ENCODE peak calls at places on chromosomes 13 and 19, in six cellular contexts. One of them, this sample, is unnamed.

GRCh38 chr19:50722248-50723013 is 733 bp upstream of the CLEC11A start:
- DNase-seq in H1: no peak
- DNase-seq in K562: no peak
- DNase-seq in GM12878: no peak
- DNase-seq in HepG2: no peak
- DNase-seq in WTC11: no peak
- DNase-seq in this sample: no peak

GRCh38 chr19:10389863-10390262 is 9.5 kb upstream of the TYK2 start:
- DNase-seq in WTC11: no peak
- DNase-seq in K562: no peak
- DNase-seq in H1: peak
- DNase-seq in HepG2: no peak
- DNase-seq in GM12878: no peak
- DNase-seq in this sample: peak

GRCh38 chr19:35533822-35534521 is 716 bp downstream of the GAPDHS start:
- DNase-seq in HepG2: peak
- DNase-seq in WTC11: peak
- DNase-seq in H1: peak
- DNase-seq in K562: no peak
- DNase-seq in GM12878: no peak
- DNase-seq in this sample: peak

GRCh38 chr19:53824134-53824611 is at the start of gene NLRP12:
- DNase-seq in K562: no peak
- DNase-seq in WTC11: no peak
- DNase-seq in HepG2: no peak
- DNase-seq in H1: no peak
- DNase-seq in GM12878: no peak
- DNase-seq in this sample: no peak

GRCh38 chr13:38879278-38879677 is 111.4 kb downstream of the STOML3 start:
- DNase-seq in GM12878: no peak
- DNase-seq in K562: no peak
- DNase-seq in WTC11: no peak
- DNase-seq in HepG2: no peak
- DNase-seq in H1: no peak
- DNase-seq in this sample: no peak

GRCh38 chr13:93941444-93941843 is 538.0 kb downstream of the DCT start:
- DNase-seq in GM12878: no peak
- DNase-seq in WTC11: no peak
- DNase-seq in K562: no peak
- DNase-seq in HepG2: no peak
- DNase-seq in H1: no peak
- DNase-seq in this sample: no peak

GRCh38 chr13:27793377-27794074 is 1.2 kb downstream of the GSX1 start:
- DNase-seq in K562: no peak
- DNase-seq in WTC11: peak
- DNase-seq in GM12878: no peak
- DNase-seq in HepG2: no peak
- DNase-seq in H1: peak
- DNase-seq in this sample: peak

GRCh38 chr19:10625003-10625761 is at the start of gene SLC44A2:
- DNase-seq in WTC11: peak
- DNase-seq in GM12878: no peak
- DNase-seq in K562: peak
- DNase-seq in H1: peak
- DNase-seq in HepG2: no peak
- DNase-seq in this sample: peak

GRCh38 chr19:16373539-16373938 is 48.9 kb downstream of the KLF2 start:
- DNase-seq in K562: no peak
- DNase-seq in H1: no peak
- DNase-seq in GM12878: no peak
- DNase-seq in HepG2: peak
- DNase-seq in WTC11: no peak
- DNase-seq in this sample: no peak

GRCh38 chr13:103031332-103031873 is 34.8 kb downstream of the SLC10A2 start:
- DNase-seq in WTC11: no peak
- DNase-seq in K562: no peak
- DNase-seq in H1: no peak
- DNase-seq in GM12878: peak
- DNase-seq in HepG2: no peak
- DNase-seq in this sample: no peak

GRCh38 chr19:50432221-50432626 is 468 bp upstream of the MYBPC2 start:
- DNase-seq in K562: no peak
- DNase-seq in HepG2: no peak
- DNase-seq in WTC11: peak
- DNase-seq in H1: no peak
- DNase-seq in GM12878: no peak
- DNase-seq in this sample: peak

GRCh38 chr19:2170219-2170618 is 6.5 kb downstream of the DOT1L start:
- DNase-seq in H1: no peak
- DNase-seq in GM12878: no peak
- DNase-seq in WTC11: no peak
- DNase-seq in K562: no peak
- DNase-seq in HepG2: no peak
- DNase-seq in this sample: no peak

GRCh38 chr13:31514932-31515331 is 224.4 kb upstream of the RXFP2 start:
- DNase-seq in HepG2: no peak
- DNase-seq in H1: no peak
- DNase-seq in K562: no peak
- DNase-seq in WTC11: no peak
- DNase-seq in GM12878: no peak
- DNase-seq in this sample: no peak

GRCh38 chr19:39839678-39840327 is 5.8 kb upstream of the DYRK1B start:
- DNase-seq in K562: no peak
- DNase-seq in H1: no peak
- DNase-seq in HepG2: no peak
- DNase-seq in WTC11: no peak
- DNase-seq in GM12878: no peak
- DNase-seq in this sample: no peak

GRCh38 chr13:61414136-61414535 is 1.5 kb downstream of the PCDH20 start:
- DNase-seq in H1: no peak
- DNase-seq in GM12878: no peak
- DNase-seq in HepG2: no peak
- DNase-seq in WTC11: no peak
- DNase-seq in K562: no peak
- DNase-seq in this sample: peak

GRCh38 chr13:20192470-20193141 is at the start of gene GJB2:
- DNase-seq in WTC11: peak
- DNase-seq in HepG2: no peak
- DNase-seq in GM12878: no peak
- DNase-seq in K562: no peak
- DNase-seq in H1: peak
- DNase-seq in this sample: peak

GRCh38 chr19:850979-851335 is 1.1 kb upstream of the ELANE start:
- DNase-seq in GM12878: no peak
- DNase-seq in H1: no peak
- DNase-seq in K562: no peak
- DNase-seq in HepG2: no peak
- DNase-seq in WTC11: no peak
- DNase-seq in this sample: no peak

GRCh38 chr19:854549-854948 is 2.4 kb downstream of the ELANE start:
- DNase-seq in GM12878: no peak
- DNase-seq in H1: no peak
- DNase-seq in K562: no peak
- DNase-seq in HepG2: no peak
- DNase-seq in WTC11: no peak
- DNase-seq in this sample: no peak

GRCh38 chr19:855142-855541 is 3.0 kb downstream of the ELANE start:
- DNase-seq in GM12878: no peak
- DNase-seq in H1: no peak
- DNase-seq in WTC11: no peak
- DNase-seq in HepG2: no peak
- DNase-seq in K562: no peak
- DNase-seq in this sample: no peak

GRCh38 chr19:852136-853013 is at the start of gene ELANE:
- DNase-seq in HepG2: no peak
- DNase-seq in WTC11: peak
- DNase-seq in K562: no peak
- DNase-seq in H1: no peak
- DNase-seq in GM12878: no peak
- DNase-seq in this sample: no peak

DNA sequence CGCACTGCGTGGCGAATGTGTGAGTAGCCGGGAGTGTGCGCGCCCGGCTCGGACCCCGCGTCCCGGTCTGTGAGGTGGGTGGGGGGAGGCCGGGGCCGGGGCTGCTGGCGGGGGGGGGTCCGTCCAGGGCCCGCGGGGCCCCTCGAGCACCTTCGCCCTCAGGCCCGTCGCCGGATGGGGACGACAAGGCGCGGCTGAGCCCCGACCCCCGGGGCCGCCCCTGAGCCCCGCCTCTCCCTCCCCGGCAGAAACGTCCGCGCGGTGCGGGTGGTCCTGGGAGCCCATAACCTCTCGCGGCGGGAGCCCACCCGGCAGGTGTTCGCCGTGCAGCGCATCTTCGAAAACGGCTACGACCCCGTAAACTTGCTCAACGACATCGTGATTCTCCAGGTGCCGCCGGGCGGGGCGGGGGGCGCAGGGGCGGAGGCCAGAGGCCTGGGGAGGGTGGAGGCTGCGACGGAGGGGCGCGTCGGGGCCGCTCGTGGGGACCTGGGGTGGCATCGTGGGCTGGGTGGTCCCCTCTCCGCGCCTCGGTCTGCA is 981 bp downstream of the ELANE start:
- DNase-seq in WTC11: peak
- DNase-seq in K562: no peak
- DNase-seq in H1: no peak
- DNase-seq in HepG2: no peak
- DNase-seq in GM12878: no peak
- DNase-seq in this sample: no peak
- TF ChIP-seq CREB1 in WTC11: no peak
- TF ChIP-seq CREB1 in K562: no peak
- TF ChIP-seq CREB1 in H1: no peak
- TF ChIP-seq CREB1 in HepG2: no peak
- TF ChIP-seq CREB1 in GM12878: no peak
- TF ChIP-seq CREB1 in this sample: no peak

DNA sequence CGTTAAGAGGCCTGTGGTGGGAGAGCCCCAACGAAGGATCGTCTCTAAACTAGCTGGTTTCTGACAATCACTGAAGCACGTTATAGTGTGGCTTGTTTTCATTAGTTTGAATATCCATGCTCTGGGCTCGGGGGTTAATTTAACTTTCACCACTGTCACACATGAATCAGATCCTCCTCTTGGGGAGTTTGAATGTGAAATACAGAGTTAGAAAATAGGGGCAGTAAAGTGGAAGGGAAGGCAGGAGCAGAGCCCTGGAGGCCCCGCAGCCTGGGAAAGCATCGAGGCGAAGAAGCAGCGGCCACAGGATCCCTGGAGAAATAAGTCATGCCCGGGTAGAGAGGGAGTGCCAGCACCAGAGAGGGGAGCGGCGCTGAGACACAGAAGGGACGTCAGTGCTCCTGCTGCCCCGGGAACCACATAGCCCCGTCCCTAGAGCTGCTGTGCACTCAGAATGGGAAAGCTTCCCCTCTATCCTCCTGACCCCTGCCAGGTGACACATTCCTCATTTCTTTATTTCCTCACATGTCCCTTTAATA is 31.2 kb upstream of the AMER2 start:
- DNase-seq in WTC11: no peak
- DNase-seq in H1: no peak
- DNase-seq in HepG2: no peak
- DNase-seq in K562: no peak
- DNase-seq in GM12878: no peak
- DNase-seq in this sample: peak
- TF ChIP-seq CREB1 in WTC11: no peak
- TF ChIP-seq CREB1 in H1: no peak
- TF ChIP-seq CREB1 in HepG2: no peak
- TF ChIP-seq CREB1 in K562: no peak
- TF ChIP-seq CREB1 in GM12878: no peak
- TF ChIP-seq CREB1 in this sample: no peak

DNA sequence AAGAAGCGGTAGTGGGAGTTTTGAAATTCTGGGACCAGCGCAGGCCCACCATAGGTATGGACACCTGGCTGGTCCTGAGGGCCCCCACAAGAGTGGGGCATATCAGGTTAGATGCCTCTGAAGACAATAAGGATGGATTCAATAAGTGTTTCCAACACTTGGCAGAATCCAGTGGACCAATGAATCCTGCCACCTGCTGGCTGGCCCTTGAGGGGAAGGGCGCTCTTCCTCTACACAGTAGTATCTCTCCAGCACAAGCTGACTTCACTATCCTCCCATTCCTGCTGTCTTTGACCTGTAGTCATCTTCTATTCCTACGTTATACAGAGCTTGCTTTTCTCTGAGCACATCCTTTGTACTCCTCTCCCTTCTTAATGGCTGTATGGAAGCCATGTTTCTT is 199.7 kb upstream of the TSHZ3 start:
- DNase-seq in K562: no peak
- DNase-seq in H1: no peak
- DNase-seq in GM12878: no peak
- DNase-seq in WTC11: peak
- DNase-seq in HepG2: no peak
- DNase-seq in this sample: peak
- TF ChIP-seq CREB1 in K562: no peak
- TF ChIP-seq CREB1 in H1: no peak
- TF ChIP-seq CREB1 in GM12878: no peak
- TF ChIP-seq CREB1 in WTC11: no peak
- TF ChIP-seq CREB1 in HepG2: no peak
- TF ChIP-seq CREB1 in this sample: no peak

GRCh38 chr19:32817252-32817912 is 52.2 kb downstream of the SLC7A9 start:
- DNase-seq in H1: no peak
- DNase-seq in GM12878: no peak
- DNase-seq in K562: no peak
- DNase-seq in HepG2: peak
- DNase-seq in WTC11: no peak
- DNase-seq in this sample: no peak

GRCh38 chr19:32819415-32820400 is 49.9 kb downstream of the SLC7A9 start:
- DNase-seq in HepG2: no peak
- DNase-seq in H1: no peak
- DNase-seq in WTC11: no peak
- DNase-seq in GM12878: no peak
- DNase-seq in K562: no peak
- DNase-seq in this sample: no peak

GRCh38 chr19:32816555-32817099 is 52.9 kb downstream of the SLC7A9 start:
- DNase-seq in K562: no peak
- DNase-seq in WTC11: peak
- DNase-seq in H1: no peak
- DNase-seq in GM12878: no peak
- DNase-seq in HepG2: no peak
- DNase-seq in this sample: peak

GRCh38 chr19:32818536-32818935 is 51.0 kb downstream of the SLC7A9 start:
- DNase-seq in HepG2: no peak
- DNase-seq in H1: no peak
- DNase-seq in WTC11: no peak
- DNase-seq in K562: no peak
- DNase-seq in GM12878: no peak
- DNase-seq in this sample: no peak

DNA sequence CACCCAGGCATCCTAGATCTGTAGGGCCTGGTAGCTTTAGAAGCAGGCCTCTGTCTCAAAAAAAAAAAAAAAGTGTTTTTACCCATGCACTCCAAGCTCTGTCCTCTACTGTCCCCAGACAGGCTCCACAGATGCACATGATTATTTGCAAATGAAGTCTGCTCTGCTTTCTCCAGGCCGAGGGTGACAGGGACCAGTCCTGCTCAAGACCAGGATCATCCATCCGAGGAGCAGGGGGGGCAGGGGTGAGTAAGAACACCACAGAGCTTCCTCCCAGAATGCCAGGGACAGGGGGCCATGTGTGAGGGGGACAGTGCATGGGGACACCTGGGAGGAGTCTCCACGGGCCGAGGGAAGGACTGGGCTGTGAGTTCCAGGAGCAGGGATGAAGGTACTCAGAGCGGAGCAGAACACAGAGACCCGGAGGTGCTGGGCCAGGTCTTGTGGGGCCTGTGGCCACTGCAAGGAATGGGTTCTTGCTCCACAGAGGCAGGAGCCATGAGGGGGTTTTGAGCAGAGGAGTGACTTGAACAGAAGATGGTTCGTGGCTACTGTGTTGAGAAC is 51.6 kb downstream of the SLC7A9 start:
- DNase-seq in H1: no peak
- DNase-seq in WTC11: no peak
- DNase-seq in GM12878: no peak
- DNase-seq in HepG2: no peak
- DNase-seq in K562: no peak
- DNase-seq in this sample: no peak
- TF ChIP-seq CREB1 in H1: no peak
- TF ChIP-seq CREB1 in WTC11: no peak
- TF ChIP-seq CREB1 in GM12878: no peak
- TF ChIP-seq CREB1 in HepG2: no peak
- TF ChIP-seq CREB1 in K562: no peak
- TF ChIP-seq CREB1 in this sample: no peak